ENCODE peak calls at places on chromosomes 12 and 14, in eight cellular contexts. N, T, X, A, P, D, H and B are unnamed samples.

GRCh38 chr12:19869413-19869812 is 430.1 kb downstream of the AEBP2 start:
- DNase-seq in N (no peak), T (no peak), X (no peak), A (no peak), P (no peak), D (no peak), H (peak; percentile 47), B (no peak)

GRCh38 chr12:5390174-5390799 is 41.6 kb upstream of the NTF3 start:
- DNase-seq in N (no peak), T (no peak), X (no peak), A (no peak), P (no peak), D (no peak), H (no peak), B (no peak)

GRCh38 chr14:65210118-65210826 is 108.0 kb upstream of the MAX start:
- DNase-seq in N (no peak), T (no peak), X (peak; percentile 49), A (no peak), P (no peak), D (no peak), H (peak; percentile 70), B (no peak)

GRCh38 chr14:23153891-23154796 is 29.3 kb downstream of the SLC7A8 start:
- DNase-seq in N (no peak), T (no peak), X (peak; percentile 97), A (peak; percentile 95), P (no peak), D (peak; percentile 93), H (peak; percentile 62), B (no peak)

GRCh38 chr12:24645254-24645653 is 303.6 kb downstream of the BCAT1 start:
- DNase-seq in N (no peak), T (no peak), X (no peak), A (no peak), P (no peak), D (no peak), H (no peak), B (no peak)

GRCh38 chr12:86257173-86257572 is 982 bp upstream of the MGAT4C start:
- DNase-seq in N (no peak), T (no peak), X (no peak), A (no peak), P (no peak), D (no peak), H (no peak), B (no peak)

GRCh38 chr14:100330396-100330931 is 7.3 kb downstream of the SLC25A47 start:
- DNase-seq in N (no peak), T (no peak), X (no peak), A (no peak), P (no peak), D (no peak), H (no peak), B (no peak)

GRCh38 chr14:63438065-63438757 is 105.0 kb downstream of the PPP2R5E start:
- DNase-seq in N (no peak), T (no peak), X (peak; percentile 98), A (peak; percentile 66), P (no peak), D (peak; percentile 66), H (peak; percentile 97), B (no peak)

GRCh38 chr12:19507823-19508222 is 68.5 kb downstream of the AEBP2 start:
- DNase-seq in N (no peak), T (no peak), X (peak; percentile 64), A (no peak), P (no peak), D (peak; percentile 42), H (peak; percentile 61), B (no peak)

GRCh38 chr14:103928011-103928890 is at the start of gene TDRD9:
- DNase-seq in N (no peak), T (no peak), X (no peak), A (no peak), P (no peak), D (no peak), H (no peak), B (no peak)

GRCh38 chr12:120265203-120265482 is 387 bp downstream of the PXN start:
- DNase-seq in N (no peak), T (no peak), X (no peak), A (no peak), P (no peak), D (no peak), H (no peak), B (no peak)

GRCh38 chr12:57735952-57736742 is 2.4 kb downstream of the AGAP2 start:
- DNase-seq in N (no peak), T (no peak), X (peak; percentile 49), A (peak; percentile 40), P (no peak), D (no peak), H (peak; percentile 30), B (no peak)

GRCh38 chr14:85296466-85297210 is 233.3 kb upstream of the FLRT2 start:
- DNase-seq in N (no peak), T (no peak), X (peak; percentile 79), A (no peak), P (no peak), D (no peak), H (peak; percentile 54), B (no peak)

GRCh38 chr14:35403085-35403396 is 1.5 kb downstream of the NFKBIA start:
- DNase-seq in N (no peak), T (no peak), X (peak; percentile 59), A (peak; percentile 56), P (no peak), D (peak; percentile 24), H (peak; percentile 50), B (peak; percentile 24)

GRCh38 chr14:99663716-99664635 is 19.0 kb downstream of the HHIPL1 start:
- DNase-seq in N (no peak), T (no peak), X (no peak), A (no peak), P (no peak), D (no peak), H (no peak), B (no peak)

GRCh38 chr14:33509927-33510535 is 440.8 kb downstream of the EGLN3 start:
- DNase-seq in N (no peak), T (no peak), X (peak; percentile 85), A (peak; percentile 29), P (no peak), D (no peak), H (peak; percentile 86), B (no peak)

GRCh38 chr12:112862570-112863137 is 44.1 kb upstream of the OAS1 start:
- DNase-seq in N (no peak), T (no peak), X (no peak), A (no peak), P (no peak), D (no peak), H (no peak), B (no peak)

GRCh38 chr12:53596920-53597363 is 29.2 kb downstream of the ATF7 start:
- DNase-seq in N (no peak), T (no peak), X (peak; percentile 68), A (no peak), P (no peak), D (no peak), H (peak; percentile 74), B (no peak)

GRCh38 chr12:29769162-29769820 is 14.5 kb downstream of the TMTC1 start:
- DNase-seq in N (no peak), T (no peak), X (peak; percentile 95), A (peak; percentile 32), P (no peak), D (peak; percentile 35), H (peak; percentile 93), B (no peak)

GRCh38 chr14:91466192-91466591 is 43.9 kb downstream of the PPP4R3A start:
- DNase-seq in N (no peak), T (no peak), X (no peak), A (no peak), P (no peak), D (no peak), H (no peak), B (no peak)

GRCh38 chr14:37230551-37231194 is 32.9 kb downstream of the MIPOL1 start:
- DNase-seq in N (peak; percentile 43), T (peak; percentile 17), X (peak; percentile 81), A (no peak), P (no peak), D (peak; percentile 44), H (peak; percentile 83), B (no peak)

GRCh38 chr14:37558740-37559139 is 36.3 kb downstream of the FOXA1 start:
- DNase-seq in N (no peak), T (no peak), X (no peak), A (no peak), P (no peak), D (no peak), H (no peak), B (no peak)

GRCh38 chr12:118853634-118854033 is 127.7 kb upstream of the SRRM4 start:
- DNase-seq in N (no peak), T (no peak), X (no peak), A (no peak), P (no peak), D (no peak), H (peak; percentile 3), B (no peak)